ENCODE peak calls at places on chromosomes 7 and 10, in five cellular contexts. K is left lung, N is ovary, Y is SK-N-SH, L is pancreas. H is an unnamed sample.

GRCh38 chr7:45701701-45702460 is 127.7 kb downstream of the ADCY1 start:
- DNase-seq in Y (peak), K (no peak), N (peak), L (no peak), H (peak)

GRCh38 chr7:106598663-106599342 is 62.2 kb downstream of the CCDC71L start:
- DNase-seq in K (no peak), L (peak), Y (peak), N (peak), H (peak)

GRCh38 chr7:92735707-92736106 is 100.7 kb downstream of the CDK6 start:
- DNase-seq in N (no peak), L (no peak), K (no peak), Y (no peak), H (no peak)

GRCh38 chr7:158024881-158025280 is 562.7 kb downstream of the PTPRN2 start:
- DNase-seq in L (no peak), K (no peak), N (no peak), Y (no peak), H (no peak)

GRCh38 chr10:84429926-84430520 is 101.6 kb downstream of the CCSER2 start:
- DNase-seq in L (peak), K (no peak), Y (peak), N (peak), H (no peak)

GRCh38 chr10:65314253-65314652 is 1611.6 kb upstream of the LRRTM3 start:
- DNase-seq in K (no peak), Y (no peak), N (no peak), L (no peak), H (no peak)

GRCh38 chr7:74544706-74545469 is 91.2 kb downstream of the GTF2IRD1 start:
- DNase-seq in N (no peak), K (no peak), Y (peak), L (peak), H (no peak)

GRCh38 chr10:70602665-70603438 is at the start of gene PRF1:
- DNase-seq in L (no peak), Y (no peak), K (no peak), N (no peak), H (no peak)

GRCh38 chr10:84185526-84186175 is 8.7 kb upstream of the CDHR1 start:
- DNase-seq in L (no peak), Y (no peak), N (no peak), K (no peak), H (no peak)

GRCh38 chr7:123797673-123798526 is 47.1 kb upstream of the HYAL4 start:
- DNase-seq in K (no peak), L (peak), Y (peak), N (no peak), H (no peak)

GRCh38 chr7:101882595-101883564 is 65.5 kb downstream of the CUX1 start:
- DNase-seq in L (peak), Y (peak), K (no peak), N (peak), H (peak)

GRCh38 chr7:79770053-79770452 is 316.6 kb upstream of the MAGI2 start:
- DNase-seq in N (no peak), Y (no peak), K (no peak), L (no peak), H (no peak)

GRCh38 chr10:72066318-72067284 is 21.8 kb downstream of the SPOCK2 start:
- DNase-seq in K (no peak), Y (no peak), N (peak), L (no peak), H (no peak)

GRCh38 chr10:90007226-90007625 is 305.8 kb downstream of the KIF20B start:
- DNase-seq in L (no peak), N (no peak), K (no peak), Y (no peak), H (no peak)

GRCh38 chr7:74318043-74318442 is 28.8 kb downstream of the CLIP2 start:
- DNase-seq in L (no peak), K (no peak), Y (no peak), N (no peak), H (no peak)

GRCh38 chr10:108249940-108250339 is 1085.4 kb upstream of the SORCS1 start:
- DNase-seq in L (no peak), K (no peak), Y (no peak), N (no peak), H (no peak)

GRCh38 chr10:99427566-99428150 is 2.8 kb downstream of the GOT1 start:
- DNase-seq in L (no peak), Y (no peak), K (no peak), N (no peak), H (no peak)

GRCh38 chr10:97331304-97331703 is 3.2 kb downstream of the FRAT2 start:
- DNase-seq in N (no peak), Y (no peak), L (no peak), K (no peak), H (no peak)

GRCh38 chr7:143456992-143457793 is 13.9 kb downstream of the TAS2R60 start:
- DNase-seq in N (no peak), L (no peak), Y (no peak), K (no peak), H (no peak)

GRCh38 chr10:9103301-9103700 is 1048.8 kb downstream of the GATA3 start:
- DNase-seq in K (no peak), L (no peak), N (no peak), Y (no peak), H (no peak)

GRCh38 chr7:16904086-16904485 is 22.3 kb upstream of the AGR3 start:
- DNase-seq in K (no peak), L (no peak), Y (no peak), N (no peak), H (no peak)

GRCh38 chr7:96596120-96596826 is 113.4 kb downstream of the SEM1 start:
- DNase-seq in N (peak), K (no peak), L (peak), Y (peak), H (no peak)

GRCh38 chr7:157021071-157021891 is 10.8 kb upstream of the MNX1 start:
- DNase-seq in Y (peak), N (no peak), K (peak), L (no peak), H (no peak)

GRCh38 chr7:98969386-98969785 is 91.1 kb downstream of the TRRAP start:
- DNase-seq in K (no peak), L (no peak), Y (no peak), N (no peak), H (no peak)

GRCh38 chr7:14403587-14403986 is 414.1 kb upstream of the ETV1 start:
- DNase-seq in L (no peak), N (no peak), K (no peak), Y (no peak), H (no peak)

GRCh38 chr7:8379264-8379663 is 54.1 kb upstream of the NXPH1 start:
- DNase-seq in L (peak), N (no peak), Y (peak), K (no peak), H (no peak)

GRCh38 chr10:42952358-42952757 is 124.5 kb upstream of the RET start:
- DNase-seq in K (peak), N (no peak), Y (no peak), L (peak), H (peak)

GRCh38 chr10:73649876-73650536 is 5.8 kb downstream of the SYNPO2L start:
- DNase-seq in Y (no peak), L (no peak), K (no peak), N (no peak), H (no peak)

GRCh38 chr7:24912424-24912823 is 67.6 kb downstream of the OSBPL3 start:
- DNase-seq in N (no peak), K (no peak), Y (no peak), L (no peak), H (no peak)

GRCh38 chr7:30707391-30708351 is 25.4 kb upstream of the CRHR2 start:
- DNase-seq in K (no peak), L (no peak), N (peak), Y (no peak), H (peak)

GRCh38 chr10:113965077-113965476 is 78.6 kb upstream of the ADRB1 start:
- DNase-seq in K (no peak), N (no peak), Y (no peak), L (no peak), H (no peak)

GRCh38 chr7:140013676-140014075 is 49.1 kb downstream of the PARP12 start:
- DNase-seq in L (no peak), Y (no peak), K (no peak), N (no peak), H (no peak)

GRCh38 chr10:133565441-133566294 is at the start of gene SYCE1:
- DNase-seq in Y (no peak), L (peak), K (peak), N (no peak), H (no peak)

GRCh38 chr7:23462846-23463245 is 7.4 kb downstream of the IGF2BP3 start:
- DNase-seq in K (no peak), N (no peak), L (no peak), Y (peak), H (no peak)

GRCh38 chr7:84154991-84155781 is 39.4 kb downstream of the SEMA3A start:
- DNase-seq in L (no peak), K (no peak), Y (no peak), N (no peak), H (no peak)

GRCh38 chr7:142859829-142860228 is 5.0 kb downstream of the EPHB6 start:
- DNase-seq in Y (no peak), N (peak), K (no peak), L (no peak), H (no peak)

GRCh38 chr7:89401099-89401498 is 605.6 kb upstream of the TEX47 start:
- DNase-seq in Y (no peak), K (no peak), L (no peak), N (no peak), H (no peak)

DNA sequence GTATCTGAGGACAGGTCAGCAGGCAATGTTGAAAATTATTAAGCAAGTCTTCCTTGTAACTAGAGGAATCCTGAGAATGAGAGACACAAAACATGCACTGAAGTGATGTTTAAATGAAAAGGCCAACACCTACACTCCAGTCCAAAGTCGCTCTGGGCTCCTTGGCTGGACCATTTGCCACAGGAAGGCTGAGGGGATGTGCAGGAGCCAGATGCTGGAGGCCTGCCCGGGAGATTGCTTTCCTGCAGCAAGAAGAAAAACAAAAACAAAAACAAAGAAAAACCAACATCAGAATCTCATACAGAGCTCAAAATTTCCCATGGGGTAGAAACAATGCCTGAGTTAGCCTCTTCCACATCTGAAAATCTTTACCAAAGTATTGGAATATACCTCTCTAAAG is 157.0 kb downstream of the DGKI start:
- DNase-seq in N (no peak), Y (no peak), L (no peak), K (no peak), H (no peak)
- H3K27ac ChIP-seq in N (no peak), Y (no peak), L (no peak), K (no peak), H (no peak)

GRCh38 chr10:124290095-124290795 is 128.5 kb downstream of the OAT start:
- DNase-seq in L (no peak), N (no peak), K (peak), Y (no peak), H (peak)
- H3K27ac ChIP-seq in L (no peak), N (no peak), K (peak), Y (no peak), H (peak)

DNA sequence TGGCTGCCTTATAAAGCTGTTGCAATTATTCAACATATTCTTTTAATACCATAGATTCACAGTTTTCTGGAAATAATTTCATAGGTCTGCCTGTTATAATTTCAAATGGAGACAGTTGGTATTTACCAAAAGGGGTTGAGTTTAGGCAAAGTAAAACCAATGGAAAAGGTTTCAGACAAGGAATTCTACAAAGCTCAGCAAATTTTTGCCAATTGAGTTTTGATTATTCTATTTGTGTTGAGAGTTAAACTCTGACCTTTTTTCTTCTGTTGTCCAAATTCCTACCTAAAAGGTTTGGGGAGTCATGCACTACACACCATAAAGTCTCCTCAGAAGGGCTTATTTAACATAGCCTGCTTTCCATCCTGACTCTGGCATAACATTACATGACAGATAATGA is 38.5 kb upstream of the ABCA13 start:
- DNase-seq in K (no peak), L (no peak), N (no peak), Y (no peak), H (no peak)
- H3K27ac ChIP-seq in K (no peak), L (no peak), N (no peak), Y (no peak), H (no peak)

GRCh38 chr7:47479821-47480575 is 101.9 kb downstream of the TNS3 start:
- DNase-seq in Y (no peak), L (no peak), K (no peak), N (no peak), H (no peak)
- H3K27ac ChIP-seq in Y (no peak), L (peak), K (peak), N (no peak), H (no peak)

GRCh38 chr10:79145517-79146470 is 77.0 kb downstream of the ZMIZ1 start:
- DNase-seq in K (peak), L (no peak), Y (no peak), N (no peak), H (no peak)
- H3K27ac ChIP-seq in K (peak), L (peak), Y (peak), N (peak), H (peak)

DNA sequence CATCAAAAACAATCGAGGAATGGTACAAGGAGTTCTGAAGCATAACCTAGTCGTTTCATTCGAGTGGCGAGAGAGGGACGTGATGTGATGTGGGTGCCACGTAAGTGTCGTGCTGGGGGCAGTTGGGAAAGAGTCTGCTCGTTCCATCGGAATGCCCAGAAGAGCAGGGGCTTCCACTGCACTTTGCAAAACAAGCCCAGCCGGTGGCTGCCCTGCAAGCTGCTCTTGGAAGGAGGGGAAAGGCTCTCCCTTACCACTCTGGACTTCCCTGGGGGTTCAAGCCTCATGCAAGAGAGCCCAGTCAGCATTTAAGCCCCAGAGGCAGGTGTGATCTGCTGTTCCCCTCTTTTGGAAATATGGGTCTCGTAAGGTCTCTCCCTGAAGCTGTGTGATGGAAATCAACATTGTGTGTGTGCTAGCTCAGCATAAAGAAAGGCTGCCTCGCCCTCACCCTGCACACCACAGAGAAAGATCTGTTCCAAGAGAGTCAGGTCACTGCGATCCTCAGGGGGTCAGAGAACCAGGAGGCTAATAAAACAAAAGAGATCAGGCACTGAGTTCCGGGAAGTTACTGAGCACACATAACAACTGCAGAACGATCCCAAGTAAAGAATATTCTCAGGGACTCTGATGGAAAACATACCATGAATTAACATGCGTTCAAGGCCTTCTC is 212.6 kb downstream of the ADAM12 start:
- DNase-seq in L (no peak), Y (no peak), N (no peak), K (no peak), H (no peak)
- H3K27ac ChIP-seq in L (no peak), Y (no peak), N (no peak), K (no peak), H (no peak)

GRCh38 chr7:69781412-69781846 is 183.2 kb downstream of the AUTS2 start:
- DNase-seq in L (no peak), Y (no peak), N (peak), K (no peak), H (peak)
- H3K27ac ChIP-seq in L (no peak), Y (no peak), N (no peak), K (no peak), H (peak)

GRCh38 chr7:1505731-1506550 is 1.8 kb upstream of the INTS1 start:
- DNase-seq in L (peak), K (peak), Y (no peak), N (no peak), H (no peak)
- H3K27ac ChIP-seq in L (no peak), K (peak), Y (no peak), N (no peak), H (no peak)